ENCODE peak calls at places on chromosome 15, in nine cellular contexts. One of them, this sample, is unnamed.
A peak's percentile ranks its signal among the peaks of the same experiment; 100 is the strongest.

GRCh38 chr15:84962975-84963374 is 18.7 kb upstream of the PDE8A start:
- DNase-seq in A549: no peak
- DNase-seq in AG10803: no peak
- DNase-seq in fibroblast of pulmonary artery: no peak
- DNase-seq in fibroblast of mammary gland: no peak
- DNase-seq in PC-3: peak; percentile 63
- DNase-seq in uterus: no peak
- DNase-seq in IMR-90: no peak
- DNase-seq in fibroblast of lung: no peak
- DNase-seq in this sample: no peak

GRCh38 chr15:56732135-56732880 is 1.0 kb downstream of the ZNF280D start:
- DNase-seq in fibroblast of lung: peak; percentile 87
- DNase-seq in fibroblast of mammary gland: peak; percentile 59
- DNase-seq in AG10803: peak; percentile 58
- DNase-seq in uterus: no peak
- DNase-seq in A549: peak; percentile 10
- DNase-seq in PC-3: no peak
- DNase-seq in IMR-90: peak; percentile 61
- DNase-seq in fibroblast of pulmonary artery: peak; percentile 76
- DNase-seq in this sample: peak; percentile 54

GRCh38 chr15:60973637-60974415 is 255.3 kb downstream of the RORA start:
- DNase-seq in PC-3: peak; percentile 18
- DNase-seq in AG10803: peak; percentile 57
- DNase-seq in A549: no peak
- DNase-seq in IMR-90: peak; percentile 87
- DNase-seq in fibroblast of lung: peak; percentile 74
- DNase-seq in uterus: no peak
- DNase-seq in fibroblast of pulmonary artery: peak; percentile 61
- DNase-seq in fibroblast of mammary gland: peak; percentile 87
- DNase-seq in this sample: no peak

GRCh38 chr15:89910891-89911626 is 1.7 kb downstream of the ARPIN start:
- DNase-seq in fibroblast of mammary gland: no peak
- DNase-seq in PC-3: no peak
- DNase-seq in IMR-90: no peak
- DNase-seq in AG10803: no peak
- DNase-seq in uterus: no peak
- DNase-seq in fibroblast of pulmonary artery: no peak
- DNase-seq in fibroblast of lung: no peak
- DNase-seq in A549: no peak
- DNase-seq in this sample: no peak

GRCh38 chr15:67823371-67824156 is 1.7 kb upstream of the SKOR1 start:
- DNase-seq in IMR-90: no peak
- DNase-seq in A549: no peak
- DNase-seq in PC-3: no peak
- DNase-seq in fibroblast of mammary gland: no peak
- DNase-seq in fibroblast of lung: no peak
- DNase-seq in fibroblast of pulmonary artery: no peak
- DNase-seq in AG10803: no peak
- DNase-seq in uterus: no peak
- DNase-seq in this sample: no peak

GRCh38 chr15:94238539-94239118 is 7.3 kb downstream of the MCTP2 start:
- DNase-seq in IMR-90: no peak
- DNase-seq in A549: no peak
- DNase-seq in fibroblast of mammary gland: no peak
- DNase-seq in PC-3: no peak
- DNase-seq in AG10803: no peak
- DNase-seq in fibroblast of lung: no peak
- DNase-seq in uterus: no peak
- DNase-seq in fibroblast of pulmonary artery: no peak
- DNase-seq in this sample: no peak

GRCh38 chr15:38130739-38131498 is 121.7 kb upstream of the SPRED1 start:
- DNase-seq in fibroblast of mammary gland: peak; percentile 100
- DNase-seq in AG10803: peak; percentile 99
- DNase-seq in uterus: peak; percentile 93
- DNase-seq in fibroblast of lung: peak; percentile 97
- DNase-seq in A549: no peak
- DNase-seq in fibroblast of pulmonary artery: peak; percentile 99
- DNase-seq in PC-3: peak; percentile 92
- DNase-seq in IMR-90: peak; percentile 98
- DNase-seq in this sample: peak; percentile 94

GRCh38 chr15:90829942-90830440 is 38.4 kb upstream of the FURIN start:
- DNase-seq in fibroblast of mammary gland: no peak
- DNase-seq in AG10803: no peak
- DNase-seq in fibroblast of lung: no peak
- DNase-seq in A549: no peak
- DNase-seq in PC-3: no peak
- DNase-seq in fibroblast of pulmonary artery: peak; percentile 30
- DNase-seq in IMR-90: no peak
- DNase-seq in uterus: no peak
- DNase-seq in this sample: no peak

GRCh38 chr15:68683551-68683950 is 104.8 kb downstream of the CORO2B start:
- DNase-seq in A549: no peak
- DNase-seq in IMR-90: no peak
- DNase-seq in fibroblast of mammary gland: no peak
- DNase-seq in PC-3: no peak
- DNase-seq in AG10803: no peak
- DNase-seq in uterus: no peak
- DNase-seq in fibroblast of pulmonary artery: no peak
- DNase-seq in fibroblast of lung: no peak
- DNase-seq in this sample: no peak

GRCh38 chr15:40958146-40958545 is 4.9 kb downstream of the CHAC1 start:
- DNase-seq in fibroblast of pulmonary artery: no peak
- DNase-seq in fibroblast of lung: no peak
- DNase-seq in fibroblast of mammary gland: no peak
- DNase-seq in A549: no peak
- DNase-seq in uterus: no peak
- DNase-seq in AG10803: no peak
- DNase-seq in PC-3: no peak
- DNase-seq in IMR-90: no peak
- DNase-seq in this sample: no peak

GRCh38 chr15:60799885-60800728 is 321.2 kb upstream of the ICE2 start:
- DNase-seq in fibroblast of pulmonary artery: no peak
- DNase-seq in PC-3: no peak
- DNase-seq in A549: no peak
- DNase-seq in AG10803: peak; percentile 62
- DNase-seq in fibroblast of mammary gland: peak; percentile 79
- DNase-seq in uterus: no peak
- DNase-seq in fibroblast of lung: peak; percentile 42
- DNase-seq in IMR-90: peak; percentile 54
- DNase-seq in this sample: no peak

GRCh38 chr15:92393994-92394326 is 279 bp downstream of the ST8SIA2 start:
- DNase-seq in IMR-90: no peak
- DNase-seq in fibroblast of pulmonary artery: no peak
- DNase-seq in AG10803: no peak
- DNase-seq in PC-3: no peak
- DNase-seq in fibroblast of lung: no peak
- DNase-seq in A549: no peak
- DNase-seq in uterus: no peak
- DNase-seq in fibroblast of mammary gland: no peak
- DNase-seq in this sample: no peak

GRCh38 chr15:58387130-58387529 is 44.7 kb upstream of the LIPC start:
- DNase-seq in IMR-90: peak; percentile 84
- DNase-seq in PC-3: peak; percentile 37
- DNase-seq in AG10803: peak; percentile 72
- DNase-seq in fibroblast of lung: peak; percentile 84
- DNase-seq in A549: no peak
- DNase-seq in fibroblast of pulmonary artery: peak; percentile 48
- DNase-seq in fibroblast of mammary gland: peak; percentile 97
- DNase-seq in uterus: no peak
- DNase-seq in this sample: peak; percentile 44

GRCh38 chr15:39896101-39896500 is 24.0 kb downstream of the GPR176 start:
- DNase-seq in uterus: no peak
- DNase-seq in PC-3: no peak
- DNase-seq in fibroblast of pulmonary artery: no peak
- DNase-seq in A549: no peak
- DNase-seq in IMR-90: no peak
- DNase-seq in fibroblast of lung: peak; percentile 30
- DNase-seq in fibroblast of mammary gland: no peak
- DNase-seq in AG10803: no peak
- DNase-seq in this sample: no peak

GRCh38 chr15:70362350-70362749 is 264.6 kb upstream of the TLE3 start:
- DNase-seq in PC-3: no peak
- DNase-seq in uterus: no peak
- DNase-seq in AG10803: no peak
- DNase-seq in fibroblast of lung: no peak
- DNase-seq in fibroblast of mammary gland: no peak
- DNase-seq in IMR-90: no peak
- DNase-seq in A549: no peak
- DNase-seq in fibroblast of pulmonary artery: no peak
- DNase-seq in this sample: no peak

GRCh38 chr15:88208305-88208704 is 48.2 kb downstream of the NTRK3 start:
- DNase-seq in IMR-90: no peak
- DNase-seq in fibroblast of lung: no peak
- DNase-seq in A549: no peak
- DNase-seq in uterus: no peak
- DNase-seq in PC-3: no peak
- DNase-seq in fibroblast of mammary gland: no peak
- DNase-seq in AG10803: no peak
- DNase-seq in fibroblast of pulmonary artery: no peak
- DNase-seq in this sample: no peak

GRCh38 chr15:48052871-48053383 is 67.9 kb upstream of the SLC24A5 start:
- DNase-seq in fibroblast of pulmonary artery: no peak
- DNase-seq in IMR-90: no peak
- DNase-seq in fibroblast of lung: peak; percentile 56
- DNase-seq in fibroblast of mammary gland: peak; percentile 19
- DNase-seq in AG10803: no peak
- DNase-seq in uterus: no peak
- DNase-seq in PC-3: peak; percentile 59
- DNase-seq in A549: no peak
- DNase-seq in this sample: no peak

GRCh38 chr15:33112541-33113105 is 81.9 kb downstream of the FMN1 start:
- DNase-seq in A549: no peak
- DNase-seq in AG10803: no peak
- DNase-seq in fibroblast of mammary gland: no peak
- DNase-seq in fibroblast of lung: no peak
- DNase-seq in IMR-90: no peak
- DNase-seq in PC-3: no peak
- DNase-seq in fibroblast of pulmonary artery: no peak
- DNase-seq in uterus: no peak
- DNase-seq in this sample: no peak

GRCh38 chr15:65192016-65192415 is 6.9 kb upstream of the CLPX start:
- DNase-seq in uterus: no peak
- DNase-seq in fibroblast of mammary gland: peak; percentile 44
- DNase-seq in AG10803: peak; percentile 15
- DNase-seq in PC-3: peak; percentile 33
- DNase-seq in A549: peak; percentile 62
- DNase-seq in fibroblast of pulmonary artery: peak; percentile 30
- DNase-seq in fibroblast of lung: peak; percentile 24
- DNase-seq in IMR-90: peak; percentile 13
- DNase-seq in this sample: no peak

GRCh38 chr15:78396976-78397375 is 41.0 kb upstream of the IREB2 start:
- DNase-seq in fibroblast of lung: no peak
- DNase-seq in AG10803: peak; percentile 81
- DNase-seq in fibroblast of mammary gland: peak; percentile 37
- DNase-seq in PC-3: peak; percentile 33
- DNase-seq in fibroblast of pulmonary artery: peak; percentile 38
- DNase-seq in uterus: no peak
- DNase-seq in A549: peak; percentile 31
- DNase-seq in IMR-90: peak; percentile 10
- DNase-seq in this sample: no peak

GRCh38 chr15:44662478-44663409 is 718 bp downstream of the SPG11 start:
- DNase-seq in AG10803: peak; percentile 47
- DNase-seq in fibroblast of pulmonary artery: peak; percentile 64
- DNase-seq in fibroblast of lung: peak; percentile 59
- DNase-seq in IMR-90: peak; percentile 48
- DNase-seq in A549: peak; percentile 63
- DNase-seq in PC-3: peak; percentile 71
- DNase-seq in uterus: peak; percentile 59
- DNase-seq in fibroblast of mammary gland: peak; percentile 61
- DNase-seq in this sample: peak; percentile 6
- H3K4me3 ChIP-seq in AG10803: peak overlapping the region; percentile 91
- H3K4me3 ChIP-seq in fibroblast of pulmonary artery: peak overlapping the region; percentile 93
- H3K4me3 ChIP-seq in fibroblast of lung: peak overlapping the region; percentile 98
- H3K4me3 ChIP-seq in IMR-90: peak overlapping the region; percentile 60
- H3K4me3 ChIP-seq in A549: peak overlapping the region; percentile 82
- H3K4me3 ChIP-seq in PC-3: peak overlapping the region; percentile 84
- H3K4me3 ChIP-seq in uterus: peak overlapping the region; percentile 96
- H3K4me3 ChIP-seq in fibroblast of mammary gland: peak overlapping the region; percentile 93
- H3K4me3 ChIP-seq in this sample: peak overlapping the region; percentile 98

GRCh38 chr15:25683911-25684310 is 179.2 kb downstream of the ATP10A start:
- DNase-seq in AG10803: no peak
- DNase-seq in uterus: peak; percentile 40
- DNase-seq in IMR-90: no peak
- DNase-seq in fibroblast of lung: no peak
- DNase-seq in PC-3: no peak
- DNase-seq in A549: no peak
- DNase-seq in fibroblast of mammary gland: peak; percentile 23
- DNase-seq in fibroblast of pulmonary artery: no peak
- DNase-seq in this sample: no peak
- TF ChIP-seq CTCF in AG10803: no peak
- TF ChIP-seq CTCF in uterus: no peak
- TF ChIP-seq CTCF in IMR-90: no peak
- TF ChIP-seq CTCF in fibroblast of lung: no peak
- TF ChIP-seq CTCF in PC-3: no peak
- TF ChIP-seq CTCF in A549: no peak
- TF ChIP-seq CTCF in fibroblast of mammary gland: peak; percentile 34
- TF ChIP-seq CTCF in fibroblast of pulmonary artery: no peak
- TF ChIP-seq CTCF in this sample: no peak

GRCh38 chr15:96415513-96416217 is 85.2 kb downstream of the NR2F2 start:
- DNase-seq in fibroblast of pulmonary artery: no peak
- DNase-seq in fibroblast of mammary gland: no peak
- DNase-seq in IMR-90: no peak
- DNase-seq in uterus: no peak
- DNase-seq in AG10803: no peak
- DNase-seq in fibroblast of lung: no peak
- DNase-seq in A549: no peak
- DNase-seq in PC-3: no peak
- DNase-seq in this sample: no peak
- H3K4me3 ChIP-seq in fibroblast of pulmonary artery: no peak overlapping the region
- H3K4me3 ChIP-seq in fibroblast of mammary gland: no peak overlapping the region
- H3K4me3 ChIP-seq in IMR-90: no peak overlapping the region
- H3K4me3 ChIP-seq in uterus: no peak overlapping the region
- H3K4me3 ChIP-seq in AG10803: no peak overlapping the region
- H3K4me3 ChIP-seq in fibroblast of lung: no peak overlapping the region
- H3K4me3 ChIP-seq in A549: no peak overlapping the region
- H3K4me3 ChIP-seq in PC-3: no peak overlapping the region
- H3K4me3 ChIP-seq in this sample: no peak overlapping the region

GRCh38 chr15:42932833-42933515 is 12.4 kb upstream of the TTBK2 start:
- DNase-seq in A549: no peak
- DNase-seq in PC-3: no peak
- DNase-seq in IMR-90: no peak
- DNase-seq in fibroblast of pulmonary artery: no peak
- DNase-seq in AG10803: no peak
- DNase-seq in fibroblast of lung: no peak
- DNase-seq in fibroblast of mammary gland: no peak
- DNase-seq in uterus: no peak
- DNase-seq in this sample: no peak

GRCh38 chr15:42933886-42934667 is 13.5 kb upstream of the TTBK2 start:
- DNase-seq in fibroblast of mammary gland: no peak
- DNase-seq in IMR-90: peak; percentile 53
- DNase-seq in PC-3: peak; percentile 39
- DNase-seq in AG10803: no peak
- DNase-seq in fibroblast of lung: peak; percentile 46
- DNase-seq in A549: no peak
- DNase-seq in uterus: no peak
- DNase-seq in fibroblast of pulmonary artery: no peak
- DNase-seq in this sample: no peak

GRCh38 chr15:42931702-42932486 is 11.3 kb upstream of the TTBK2 start:
- DNase-seq in IMR-90: no peak
- DNase-seq in fibroblast of lung: no peak
- DNase-seq in A549: no peak
- DNase-seq in fibroblast of mammary gland: no peak
- DNase-seq in uterus: no peak
- DNase-seq in AG10803: no peak
- DNase-seq in fibroblast of pulmonary artery: no peak
- DNase-seq in PC-3: no peak
- DNase-seq in this sample: no peak

GRCh38 chr15:42929449-42929848 is 8.9 kb upstream of the TTBK2 start:
- DNase-seq in A549: no peak
- DNase-seq in fibroblast of mammary gland: no peak
- DNase-seq in AG10803: no peak
- DNase-seq in uterus: no peak
- DNase-seq in fibroblast of pulmonary artery: no peak
- DNase-seq in PC-3: no peak
- DNase-seq in IMR-90: peak; percentile 1
- DNase-seq in fibroblast of lung: no peak
- DNase-seq in this sample: no peak
- TF ChIP-seq CTCF in A549: no peak
- TF ChIP-seq CTCF in fibroblast of mammary gland: no peak
- TF ChIP-seq CTCF in AG10803: no peak
- TF ChIP-seq CTCF in uterus: no peak
- TF ChIP-seq CTCF in fibroblast of pulmonary artery: no peak
- TF ChIP-seq CTCF in PC-3: no peak
- TF ChIP-seq CTCF in IMR-90: no peak
- TF ChIP-seq CTCF in fibroblast of lung: no peak
- TF ChIP-seq CTCF in this sample: no peak

This sample was measured in astrocyte of the cerebellum.